ENCODE peak calls at places on chromosomes 1 and 21, in nine cellular contexts. M is GM23338, P is cardiac muscle cell, E is aorta, G is Karpas-422, N is heart right ventricle, X is tibial nerve, A is AG04450, Z is A549. C is an unnamed sample.

GRCh38 chr1:224783006-224783651 is 146.3 kb upstream of the DNAH14 start:
- DNase-seq in G (no peak), Z (no peak), X (no peak), E (no peak), N (no peak), M (no peak), A (no peak), P (no peak), C (no peak)

GRCh38 chr1:201958348-201958747 is 3.0 kb downstream of the TIMM17A start:
- DNase-seq in E (no peak), M (no peak), A (no peak), Z (no peak), G (no peak), X (no peak), N (no peak), P (no peak), C (no peak)

GRCh38 chr1:61393575-61393974 is 311.2 kb downstream of the NFIA start:
- DNase-seq in N (no peak), M (no peak), P (no peak), X (no peak), Z (no peak), G (no peak), A (no peak), E (no peak), C (no peak)

GRCh38 chr1:199279107-199279506 is 640.3 kb downstream of the PTPRC start:
- DNase-seq in X (no peak), P (peak; percentile 72), A (no peak), M (no peak), N (no peak), G (no peak), Z (no peak), E (no peak), C (no peak)

GRCh38 chr1:245856944-245857531 is 650.0 kb downstream of the SMYD3 start:
- DNase-seq in N (no peak), E (no peak), P (peak; percentile 78), X (no peak), A (no peak), Z (no peak), M (no peak), G (no peak), C (no peak)

GRCh38 chr1:29133861-29134694 is 10.4 kb upstream of the TMEM200B start:
- DNase-seq in P (no peak), E (no peak), Z (no peak), N (no peak), G (no peak), X (no peak), A (no peak), M (peak; percentile 47), C (peak; percentile 62)

GRCh38 chr21:45283611-45284455 is 3.9 kb downstream of the POFUT2 start:
- DNase-seq in A (no peak), Z (no peak), E (no peak), X (no peak), G (no peak), N (no peak), P (no peak), M (no peak), C (peak; percentile 51)

GRCh38 chr1:902802-903201 is 20.9 kb upstream of the SAMD11 start:
- DNase-seq in N (no peak), Z (no peak), G (no peak), P (no peak), A (no peak), X (no peak), E (no peak), M (no peak), C (peak; percentile 57)

GRCh38 chr1:28577052-28577678 is 14.9 kb upstream of the RAB42 start:
- DNase-seq in M (peak; percentile 17), E (peak; percentile 8), X (no peak), P (no peak), A (no peak), N (no peak), Z (no peak), G (peak; percentile 74), C (no peak)

GRCh38 chr1:246081138-246081702 is 425.9 kb downstream of the SMYD3 start:
- DNase-seq in M (no peak), X (no peak), N (no peak), E (no peak), P (no peak), A (no peak), Z (no peak), G (no peak), C (no peak)

GRCh38 chr1:97441966-97442365 is 478.9 kb downstream of the DPYD start:
- DNase-seq in E (no peak), A (no peak), G (no peak), N (no peak), Z (no peak), P (no peak), X (no peak), M (peak; percentile 47), C (no peak)

GRCh38 chr1:78004719-78005346 is at the start of gene DNAJB4:
- DNase-seq in G (peak; percentile 94), X (peak; percentile 87), N (peak; percentile 91), M (peak; percentile 86), E (peak; percentile 64), A (peak; percentile 96), P (peak; percentile 99), Z (peak; percentile 47), C (peak; percentile 58)

GRCh38 chr1:181341026-181341632 is 142.2 kb upstream of the CACNA1E start:
- DNase-seq in X (no peak), Z (no peak), G (no peak), N (no peak), M (no peak), P (no peak), A (no peak), E (no peak), C (no peak)

DNA sequence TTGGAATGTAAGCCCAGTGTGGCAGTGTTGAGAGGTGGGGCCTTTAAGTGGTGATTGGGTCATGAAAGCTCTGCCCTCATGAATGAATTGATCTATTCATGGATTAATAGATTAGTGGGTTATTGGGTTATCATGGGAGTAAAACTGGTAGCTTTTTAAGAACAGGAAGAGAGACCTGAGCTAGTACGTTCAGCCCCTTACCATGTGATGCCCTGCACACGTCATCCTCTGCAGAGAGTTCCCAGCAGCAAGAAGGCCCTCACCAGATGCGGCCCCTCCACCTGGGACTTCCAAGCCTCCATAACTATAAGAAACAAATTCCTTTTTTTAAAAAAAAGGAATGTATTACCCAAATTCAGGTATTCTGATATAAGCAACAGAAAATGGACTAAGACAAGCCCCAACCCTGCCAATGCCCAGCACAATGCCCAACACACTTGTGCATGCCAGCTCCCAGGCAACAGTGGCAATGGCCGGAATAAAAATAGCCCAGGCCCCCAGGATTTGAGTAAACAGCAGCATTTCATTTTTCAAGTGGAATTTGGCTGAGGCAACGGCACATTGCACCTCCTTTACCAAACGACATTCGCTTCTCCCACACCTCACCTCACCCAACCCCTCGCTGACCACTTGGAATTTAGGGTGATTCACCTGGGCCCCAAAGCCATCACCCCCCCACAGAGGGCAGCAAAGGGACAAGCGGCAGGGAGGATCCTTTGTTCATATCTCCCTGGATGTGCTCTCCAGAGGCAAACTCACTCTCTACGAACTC is 215.9 kb downstream of the TOMM20 start:
- DNase-seq in N (no peak), A (no peak), E (no peak), X (no peak), M (peak; percentile 32), Z (no peak), G (no peak), P (no peak), C (no peak)
- H3K27ac ChIP-seq in N (peak overlapping the region; percentile 63), A (no peak overlapping the region), E (peak overlapping the region; percentile 97), X (peak overlapping the region; percentile 8), M (no peak overlapping the region), Z (no peak overlapping the region), G (no peak overlapping the region), P (no peak overlapping the region), C (peak overlapping the region; percentile 82)

GRCh38 chr1:209769171-209769904 is 13.5 kb downstream of the TRAF3IP3 start:
- DNase-seq in M (no peak), Z (no peak), P (peak; percentile 96), N (peak; percentile 80), G (no peak), A (peak; percentile 66), E (peak; percentile 91), X (peak; percentile 64), C (peak; percentile 86)
- H3K4me3 ChIP-seq in M (no peak overlapping the region), Z (no peak overlapping the region), P (no peak overlapping the region), N (peak overlapping the region; percentile 1), G (no peak overlapping the region), A (no peak overlapping the region), E (no peak overlapping the region), X (peak overlapping the region; percentile 41), C (no peak overlapping the region)

GRCh38 chr1:186440584-186440983 is 20.3 kb downstream of the PDC start:
- DNase-seq in A (no peak), X (no peak), N (no peak), G (no peak), Z (peak; percentile 5), M (peak; percentile 26), E (no peak), P (no peak), C (no peak)
- H3K27ac ChIP-seq in A (no peak overlapping the region), X (no peak overlapping the region), N (no peak overlapping the region), G (no peak overlapping the region), Z (no peak overlapping the region), M (no peak overlapping the region), E (no peak overlapping the region), P (no peak overlapping the region), C (no peak overlapping the region)

GRCh38 chr1:8374356-8374755 is 56.4 kb downstream of the SLC45A1 start:
- DNase-seq in N (no peak), M (no peak), A (no peak), Z (no peak), G (no peak), P (no peak), E (no peak), X (no peak), C (no peak)

GRCh38 chr1:8371372-8371991 is 53.6 kb downstream of the SLC45A1 start:
- DNase-seq in M (no peak), E (no peak), G (no peak), N (peak; percentile 8), Z (no peak), A (no peak), P (no peak), X (no peak), C (no peak)

GRCh38 chr1:8374812-8375211 is 56.9 kb downstream of the SLC45A1 start:
- DNase-seq in P (peak; percentile 57), X (no peak), G (peak; percentile 65), A (no peak), Z (peak; percentile 43), E (no peak), M (peak; percentile 76), N (peak; percentile 16), C (no peak)

GRCh38 chr1:8376358-8376840 is 58.5 kb downstream of the SLC45A1 start:
- DNase-seq in E (no peak), G (no peak), Z (no peak), N (no peak), A (no peak), X (no peak), P (no peak), M (no peak), C (no peak)

DNA sequence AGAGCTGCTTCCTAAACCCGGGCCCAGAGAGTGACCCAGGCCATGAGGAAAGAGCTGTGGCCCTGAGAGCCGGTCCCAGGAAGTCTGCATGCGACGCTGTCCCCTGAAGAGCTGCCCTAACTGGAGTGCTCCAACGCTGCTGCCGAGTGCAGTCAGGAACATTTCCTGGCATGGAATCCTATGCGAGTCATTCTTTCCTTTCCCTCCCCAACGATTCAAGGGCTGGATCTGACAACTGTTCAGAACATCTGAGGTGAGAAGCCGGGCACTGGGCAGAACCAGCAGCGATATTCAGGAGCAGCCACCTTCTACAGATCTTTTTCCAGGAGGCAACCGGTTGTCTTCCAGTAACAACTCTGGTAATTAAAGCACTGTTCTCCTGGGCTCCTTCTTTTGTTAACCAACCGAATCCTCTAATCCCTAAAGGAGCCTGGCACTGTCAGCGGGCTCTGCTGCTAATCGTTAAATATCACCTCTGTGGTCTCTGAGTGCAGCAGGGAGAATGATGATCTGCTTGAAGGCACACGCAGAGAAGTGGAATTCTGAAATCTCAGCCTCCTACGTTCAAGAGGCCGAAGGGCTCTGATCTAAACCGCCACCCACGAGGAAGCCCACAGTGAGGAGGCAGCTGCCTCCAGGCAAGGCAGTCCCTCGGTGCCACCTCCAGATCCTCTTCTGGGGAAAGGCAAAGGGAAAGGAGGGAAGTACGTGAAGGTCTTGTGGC is 55.8 kb downstream of the SLC45A1 start:
- DNase-seq in X (peak; percentile 81), G (no peak), P (peak; percentile 85), Z (no peak), E (peak; percentile 77), N (peak; percentile 87), M (peak; percentile 40), A (peak; percentile 69), C (peak; percentile 75)
- H3K4me3 ChIP-seq in X (peak overlapping the region; percentile 2), G (no peak overlapping the region), P (no peak overlapping the region), Z (no peak overlapping the region), E (no peak overlapping the region), N (peak overlapping the region; percentile 11), M (no peak overlapping the region), A (peak overlapping the region; percentile 3), C (no peak overlapping the region)